ENCODE peak calls at places on chromosome 13, in nine cellular contexts. Q is mammary epithelial cell, H is K562, S is PC-3, M is fibroblast of lung, R is PC-9, Z is GM12878, K is HCT116, C is neural progenitor cell. E is an unnamed sample. For H3K36me3 and H3K4me1, the result is how much of the 10 kb centered on the place peaks cover.

GRCh38 chr13:59710995-59711701 is 452.6 kb downstream of the DIAPH3 start:
- DNase-seq in Q (no peak), H (no peak), S (no peak), M (peak), R (no peak), Z (no peak), K (no peak), C (no peak), E (no peak)

GRCh38 chr13:99214232-99214631 is 13.6 kb downstream of the UBAC2 start:
- DNase-seq in Q (peak), H (no peak), S (no peak), M (no peak), R (peak), Z (peak), K (no peak), C (no peak), E (no peak)

GRCh38 chr13:33057019-33057785 is 41.0 kb downstream of the KL start:
- DNase-seq in Q (peak), H (peak), S (peak), M (no peak), R (no peak), Z (no peak), K (no peak), C (peak), E (no peak)

GRCh38 chr13:90416519-90416918 is 931.0 kb upstream of the MIR17HG start:
- DNase-seq in Q (peak), H (no peak), S (peak), M (peak), R (no peak), Z (no peak), K (no peak), C (no peak), E (no peak)

GRCh38 chr13:76622336-76623045 is 263.7 kb downstream of the KCTD12 start:
- DNase-seq in Q (no peak), H (no peak), S (no peak), M (no peak), R (no peak), Z (no peak), K (no peak), C (peak), E (no peak)

GRCh38 chr13:19083340-19083739 is 98.3 kb downstream of the TUBA3C start:
- DNase-seq in Q (no peak), H (no peak), S (no peak), M (no peak), R (no peak), Z (no peak), K (no peak), C (no peak), E (no peak)

GRCh38 chr13:34578471-34578870 is 363.6 kb upstream of the NBEA start:
- DNase-seq in Q (peak), H (no peak), S (peak), M (peak), R (peak), Z (no peak), K (no peak), C (no peak), E (no peak)

GRCh38 chr13:29527916-29528315 is 67.6 kb downstream of the SLC7A1 start:
- DNase-seq in Q (no peak), H (no peak), S (no peak), M (no peak), R (no peak), Z (no peak), K (no peak), C (no peak), E (no peak)

GRCh38 chr13:99867535-99868271 is 103.9 kb downstream of the ZIC5 start:
- DNase-seq in Q (no peak), H (no peak), S (no peak), M (no peak), R (no peak), Z (no peak), K (no peak), C (no peak), E (no peak)

GRCh38 chr13:21668665-21669599 is 1.9 kb upstream of the FGF9 start:
- DNase-seq in Q (no peak), H (no peak), S (no peak), M (peak), R (no peak), Z (no peak), K (no peak), C (peak), E (peak)

GRCh38 chr13:21672811-21673591 is 2.1 kb downstream of the FGF9 start:
- DNase-seq in Q (no peak), H (no peak), S (no peak), M (no peak), R (no peak), Z (no peak), K (no peak), C (peak), E (no peak)

GRCh38 chr13:21670006-21670882 is 629 bp upstream of the FGF9 start:
- DNase-seq in Q (peak), H (peak), S (no peak), M (peak), R (no peak), Z (no peak), K (no peak), C (peak), E (peak)

GRCh38 chr13:21671793-21672680 is 1.2 kb downstream of the FGF9 start:
- DNase-seq in Q (no peak), H (no peak), S (no peak), M (no peak), R (no peak), Z (no peak), K (no peak), C (peak), E (no peak)

DNA sequence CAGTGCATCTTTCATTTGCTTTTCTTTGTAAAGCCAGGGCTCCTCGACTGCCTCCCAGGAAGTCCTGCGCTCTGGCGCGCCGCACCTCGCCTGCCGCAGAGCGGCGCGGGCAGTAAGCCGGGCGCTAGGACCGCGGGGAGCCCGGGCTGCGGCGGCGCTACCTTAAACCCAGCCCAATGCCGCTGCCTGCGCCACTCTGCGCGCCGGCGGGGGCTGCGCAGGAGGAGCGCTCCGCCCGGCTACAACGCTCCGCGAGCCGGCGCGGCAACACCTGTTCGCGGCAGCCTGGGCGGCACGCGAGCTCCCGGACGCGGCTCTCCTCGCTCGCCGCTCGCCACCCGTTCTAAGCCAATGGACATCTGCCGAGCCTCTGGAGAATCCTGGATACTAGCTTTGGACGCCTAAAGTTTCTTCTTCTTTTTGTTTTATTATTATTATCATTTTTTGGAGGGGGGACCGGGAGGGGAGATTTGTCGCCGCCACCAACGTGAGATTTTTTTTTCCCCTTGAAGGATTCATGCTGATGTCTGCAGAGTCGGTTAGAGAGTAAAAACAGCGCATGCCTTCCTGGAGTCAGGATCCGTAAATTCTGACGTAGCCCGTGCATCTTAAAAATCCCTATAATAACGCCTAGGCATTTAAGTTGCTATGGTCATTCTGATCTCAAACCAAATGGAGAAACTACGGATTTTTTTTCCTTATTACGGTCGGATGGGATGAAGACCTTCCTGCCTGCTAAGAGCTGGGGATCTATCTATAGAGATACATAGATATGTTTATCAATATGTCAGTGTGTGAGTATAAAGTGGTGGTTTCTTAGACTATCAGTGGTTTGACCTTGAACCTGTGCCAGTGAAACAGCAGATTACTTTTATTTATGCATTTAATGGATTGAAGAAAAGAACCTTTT is at the start of gene FGF9:
- DNase-seq in Q (peak), H (peak), S (peak), M (peak), R (no peak), Z (peak), K (peak), C (peak), E (peak)
- TF ChIP-seq EZH2 in Q (no peak), H (no peak), S (no peak), M (no peak), R (no peak), Z (no peak), K (no peak), C (peak), E (peak)

GRCh38 chr13:39025433-39025839 is 12.5 kb downstream of the PROSER1 start:
- DNase-seq in Q (peak), H (no peak), S (peak), M (no peak), R (no peak), Z (no peak), K (no peak), C (no peak), E (no peak)
- H3K36me3 ChIP-seq in Q (under half), H (half or more), S (under half), M (under half), R (half or more), Z (under half), K (under half), C (under half), E (under half)

DNA sequence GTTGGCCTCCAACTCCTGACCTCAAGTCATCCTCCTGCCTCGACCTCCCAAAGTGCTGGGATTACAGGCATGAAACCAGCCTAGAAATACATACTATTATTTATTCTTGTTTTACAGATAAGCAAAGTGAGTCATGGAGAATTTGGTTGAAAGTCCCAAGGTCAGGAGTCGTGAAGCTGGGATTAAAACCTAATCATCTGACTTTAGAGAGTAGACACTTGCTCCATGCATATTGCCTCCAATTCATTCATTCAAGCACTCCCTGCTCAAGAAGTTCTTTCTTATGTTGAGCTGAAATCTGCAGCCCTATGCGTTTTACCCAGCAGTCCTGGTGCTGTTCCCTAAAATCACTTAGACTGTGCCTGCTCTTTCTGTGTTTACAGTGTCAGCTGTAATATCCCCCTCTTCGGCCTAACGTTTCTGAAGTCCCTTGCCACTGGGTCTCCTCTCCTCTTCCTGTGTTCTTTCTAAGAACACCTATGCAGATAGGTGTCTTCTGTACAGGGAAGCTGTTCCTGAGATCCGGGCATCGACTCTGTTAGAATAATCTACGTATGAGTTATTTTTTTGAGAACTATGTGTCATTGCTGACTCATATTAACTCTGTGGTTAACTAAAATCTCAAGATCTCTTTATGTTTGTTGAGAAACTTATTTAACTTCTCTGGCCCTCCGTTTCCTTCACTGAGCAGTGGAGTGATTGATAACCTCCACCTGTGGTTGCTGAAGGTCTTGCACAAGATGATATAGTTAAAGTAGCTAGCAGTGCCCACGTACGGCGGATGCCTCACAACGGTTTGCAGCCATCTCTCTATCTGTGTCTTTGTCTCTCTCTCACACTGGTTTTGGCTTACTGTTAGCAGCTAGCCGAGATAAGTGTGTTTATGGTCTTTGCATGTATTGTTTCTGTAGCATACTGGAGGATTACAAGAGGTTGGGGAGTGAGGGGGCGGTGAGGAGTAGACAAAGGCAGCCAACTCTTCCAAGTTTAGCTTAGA is 4.6 kb downstream of the ALOX5AP start:
- DNase-seq in Q (peak), H (peak), S (peak), M (peak), R (peak), Z (peak), K (peak), C (peak), E (no peak)
- H3K4me1 ChIP-seq in Q (under half), H (under half), S (under half), M (under half), R (half or more), Z (half or more), K (under half), C (under half), E (under half)

DNA sequence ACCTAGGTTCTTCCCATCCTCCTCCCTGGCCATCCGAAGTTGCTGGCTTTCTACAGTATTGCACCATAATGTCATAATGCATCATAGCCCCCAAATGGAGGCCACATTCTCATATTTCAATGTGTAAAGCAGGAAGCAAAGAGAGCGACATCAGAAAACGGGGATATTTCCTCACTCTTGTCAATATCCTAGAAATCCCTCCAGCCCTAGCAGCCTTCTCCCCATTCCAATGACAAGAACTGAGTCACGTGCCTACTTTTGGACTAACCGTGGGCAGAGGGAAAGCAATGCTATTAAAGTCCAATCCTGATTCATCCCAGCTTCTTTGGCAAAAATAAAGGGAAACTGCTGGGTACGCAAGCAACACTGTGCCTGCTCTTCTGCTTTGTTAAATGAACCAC is 4.3 kb upstream of the RAP2A start:
- DNase-seq in Q (no peak), H (no peak), S (no peak), M (peak), R (no peak), Z (no peak), K (no peak), C (no peak), E (no peak)
- TF ChIP-seq EZH2 in Q (no peak), H (no peak), S (no peak), M (no peak), R (no peak), Z (no peak), K (no peak), C (no peak), E (no peak)

GRCh38 chr13:24454100-24454499 is 58.5 kb downstream of the PARP4 start:
- DNase-seq in Q (no peak), H (no peak), S (no peak), M (no peak), R (no peak), Z (no peak), K (no peak), C (no peak), E (no peak)
- H3K36me3 ChIP-seq in Q (half or more), H (under half), S (under half), M (under half), R (under half), Z (under half), K (half or more), C (under half), E (under half)